ENCODE peak calls at places on chromosomes 6 and 20, in nine cellular contexts. O is B cell; B is CD4-positive, CD25-positive, alpha-beta regulatory T cell; L is right cardiac atrium; E is stimulated activated CD8-positive, alpha-beta memory T cell treated with anti-CD3 and anti-CD28 coated beads, Interleukin-12 subunit alpha, Interleukin-12 subunit beta, amount 100 ng/mL, for 4 hours; W is AG08396; R is NCI-H187; F is NCI-H1092 treated with DMSO at 0.1 percent for 48 hours; Z is neuronal stem cell. C is an unnamed sample.

GRCh38 chr6:113645986-113646385 is 211.2 kb upstream of the MARCKS start:
- DNase-seq in Z (no peak), E (no peak), W (no peak), F (no peak), L (no peak), R (no peak), O (no peak), B (no peak), C (no peak)

GRCh38 chr20:16647875-16648597 is 74.8 kb upstream of the KIF16B start:
- DNase-seq in B (no peak), O (no peak), F (no peak), R (no peak), L (no peak), W (no peak), Z (no peak), E (no peak), C (no peak)

GRCh38 chr20:35792740-35793139 is 20.9 kb downstream of the PHF20 start:
- DNase-seq in F (no peak), L (no peak), O (no peak), B (no peak), Z (no peak), R (no peak), W (no peak), E (no peak), C (no peak)

GRCh38 chr6:97186416-97186999 is 96.5 kb downstream of the MMS22L start:
- DNase-seq in O (peak), W (peak), E (peak), Z (peak), R (peak), B (peak), L (peak), F (peak), C (peak)

GRCh38 chr20:49187330-49188100 is 619 bp downstream of the STAU1 start:
- DNase-seq in Z (peak), R (no peak), E (no peak), W (peak), F (peak), L (peak), B (peak), O (no peak), C (no peak)

GRCh38 chr6:106421491-106421890 is 61.0 kb downstream of the CRYBG1 start:
- DNase-seq in L (no peak), O (no peak), B (no peak), F (no peak), R (no peak), E (no peak), Z (no peak), W (no peak), C (no peak)

GRCh38 chr6:30169658-30170614 is 6.6 kb downstream of the TRIM15 start:
- DNase-seq in O (peak), L (no peak), R (no peak), W (peak), F (peak), B (peak), E (no peak), Z (peak), C (peak)

GRCh38 chr6:28841290-28841689 is 82.5 kb downstream of the TRIM27 start:
- DNase-seq in R (no peak), E (no peak), O (no peak), Z (no peak), W (no peak), B (no peak), F (no peak), L (no peak), C (no peak)

GRCh38 chr6:30875244-30876038 is 8.9 kb upstream of the DDR1 start:
- DNase-seq in R (no peak), O (no peak), W (no peak), E (no peak), Z (no peak), B (no peak), F (peak), L (no peak), C (no peak)

GRCh38 chr20:63441136-63441776 is 31.2 kb downstream of the KCNQ2 start:
- DNase-seq in E (peak), R (no peak), L (no peak), O (no peak), F (no peak), B (peak), Z (no peak), W (no peak), C (no peak)

GRCh38 chr6:32369678-32370077 is 2.0 kb downstream of the TSBP1 start:
- DNase-seq in W (peak), B (no peak), R (no peak), L (no peak), E (no peak), F (no peak), Z (no peak), O (no peak), C (no peak)